ENCODE peak calls at places on chromosomes 13 and 19, in seven cellular contexts. R is heart right ventricle, U is tibial artery, X is ovary, W is HL-60, M is mucosa of descending colon, N is testis. F is an unnamed sample.
A peak's percentile ranks its signal among the peaks of the same experiment; 100 is the strongest.

GRCh38 chr13:73428706-73429105 is 369.9 kb downstream of the KLF5 start:
- DNase-seq in R (no peak), U (no peak), X (no peak), W (no peak), M (no peak), N (no peak), F (no peak)

GRCh38 chr19:19341026-19341425 is 20.4 kb downstream of the MAU2 start:
- DNase-seq in R (no peak), U (no peak), X (no peak), W (no peak), M (no peak), N (no peak), F (no peak)

GRCh38 chr19:41928754-41929535 is 696 bp upstream of the ERFL start:
- DNase-seq in R (no peak), U (no peak), X (no peak), W (peak; percentile 54), M (peak; percentile 53), N (no peak), F (no peak)

GRCh38 chr13:98576963-98577822 is at the start of gene STK24:
- DNase-seq in R (peak; percentile 81), U (peak; percentile 83), X (peak; percentile 81), W (peak; percentile 56), M (peak; percentile 77), N (peak; percentile 58), F (peak; percentile 74)

GRCh38 chr13:46896346-46897138 is at the start of gene HTR2A:
- DNase-seq in R (no peak), U (no peak), X (peak; percentile 28), W (peak; percentile 27), M (peak; percentile 5), N (peak; percentile 64), F (peak; percentile 48)

GRCh38 chr19:18450934-18451836 is 13.3 kb upstream of the ISYNA1 start:
- DNase-seq in R (peak; percentile 91), U (peak; percentile 92), X (peak; percentile 91), W (peak; percentile 79), M (peak; percentile 96), N (peak; percentile 93), F (peak; percentile 70)

GRCh38 chr13:77026255-77026782 is 640 bp downstream of the FBXL3 start:
- DNase-seq in R (peak; percentile 86), U (peak; percentile 94), X (peak; percentile 73), W (peak; percentile 80), M (peak; percentile 95), N (peak; percentile 91), F (peak; percentile 69)

GRCh38 chr19:52961981-52962380 is 700 bp downstream of the ZNF816 start:
- DNase-seq in R (no peak), U (no peak), X (no peak), W (no peak), M (no peak), N (no peak), F (peak; percentile 4)

GRCh38 chr13:33158830-33159229 is 126.7 kb downstream of the STARD13 start:
- DNase-seq in R (no peak), U (no peak), X (no peak), W (no peak), M (no peak), N (no peak), F (peak; percentile 17)

GRCh38 chr13:35768551-35768950 is 292.1 kb upstream of the MAB21L1 start:
- DNase-seq in R (no peak), U (no peak), X (no peak), W (no peak), M (no peak), N (no peak), F (peak; percentile 67)

GRCh38 chr19:41939861-41940442 is 11.7 kb upstream of the ERFL start:
- DNase-seq in R (no peak), U (no peak), X (no peak), W (no peak), M (peak; percentile 52), N (peak; percentile 21), F (no peak)

GRCh38 chr19:56671613-56671994 is at the start of gene ZNF835:
- DNase-seq in R (peak; percentile 99), U (peak; percentile 94), X (peak; percentile 97), W (peak; percentile 90), M (peak; percentile 89), N (peak; percentile 98), F (peak; percentile 61)

GRCh38 chr13:42110410-42111155 is 62.1 kb downstream of the DGKH start:
- DNase-seq in R (no peak), U (no peak), X (no peak), W (peak; percentile 63), M (peak; percentile 58), N (peak; percentile 24), F (peak; percentile 84)

GRCh38 chr13:50126378-50127016 is 111.3 kb downstream of the KCNRG start:
- DNase-seq in R (no peak), U (no peak), X (peak; percentile 28), W (no peak), M (peak; percentile 29), N (no peak), F (peak; percentile 41)

GRCh38 chr13:44335463-44335862 is 38.2 kb upstream of the SERP2 start:
- DNase-seq in R (no peak), U (no peak), X (no peak), W (no peak), M (no peak), N (no peak), F (no peak)

GRCh38 chr13:104314321-104314720 is 1248.1 kb upstream of the SLC10A2 start:
- DNase-seq in R (no peak), U (no peak), X (no peak), W (no peak), M (no peak), N (no peak), F (no peak)

GRCh38 chr13:27257233-27257568 is 5.8 kb downstream of the RPL21 start:
- DNase-seq in R (no peak), U (no peak), X (no peak), W (no peak), M (no peak), N (no peak), F (no peak)

DNA sequence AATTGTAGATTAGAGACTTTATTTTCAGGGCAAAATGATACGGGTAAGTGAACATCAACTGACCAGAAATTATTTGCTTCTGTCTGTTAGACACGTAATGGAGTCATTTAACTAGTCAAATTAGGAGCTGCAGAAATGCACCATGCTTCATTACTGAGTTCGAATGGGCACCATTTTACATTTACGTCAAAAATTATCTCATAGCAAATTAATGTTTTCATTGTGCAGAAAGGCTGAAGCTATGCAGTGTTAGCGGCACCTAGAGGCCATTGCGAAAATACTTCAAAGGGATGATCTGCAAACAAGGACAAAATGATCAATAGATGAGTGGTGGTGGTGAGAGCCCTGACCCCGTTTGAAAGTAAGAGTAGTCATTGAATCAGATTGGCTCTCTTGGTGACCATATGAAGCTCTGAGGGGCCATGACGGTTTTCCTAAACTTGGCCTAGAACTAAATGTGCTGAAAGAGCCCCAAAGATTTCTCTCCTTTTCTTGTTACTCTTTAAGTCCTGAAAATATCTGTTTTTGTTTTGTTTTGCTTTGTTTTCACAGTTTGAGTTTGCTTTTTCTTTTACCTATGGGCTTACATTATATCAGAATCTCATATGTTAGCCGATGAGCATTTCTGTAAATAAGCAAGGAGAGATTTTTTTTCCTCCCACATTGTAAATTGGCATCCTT is 277.9 kb downstream of the ZNF536 start:
- DNase-seq in R (no peak), U (no peak), X (no peak), W (peak; percentile 11), M (peak; percentile 38), N (peak; percentile 70), F (peak; percentile 58)
- TF ChIP-seq CTCF in R (peak; percentile 64), U (peak; percentile 31), X (peak; percentile 55), W (peak; percentile 72), M (peak; percentile 6), N (peak; percentile 54), F (peak; percentile 89)

DNA sequence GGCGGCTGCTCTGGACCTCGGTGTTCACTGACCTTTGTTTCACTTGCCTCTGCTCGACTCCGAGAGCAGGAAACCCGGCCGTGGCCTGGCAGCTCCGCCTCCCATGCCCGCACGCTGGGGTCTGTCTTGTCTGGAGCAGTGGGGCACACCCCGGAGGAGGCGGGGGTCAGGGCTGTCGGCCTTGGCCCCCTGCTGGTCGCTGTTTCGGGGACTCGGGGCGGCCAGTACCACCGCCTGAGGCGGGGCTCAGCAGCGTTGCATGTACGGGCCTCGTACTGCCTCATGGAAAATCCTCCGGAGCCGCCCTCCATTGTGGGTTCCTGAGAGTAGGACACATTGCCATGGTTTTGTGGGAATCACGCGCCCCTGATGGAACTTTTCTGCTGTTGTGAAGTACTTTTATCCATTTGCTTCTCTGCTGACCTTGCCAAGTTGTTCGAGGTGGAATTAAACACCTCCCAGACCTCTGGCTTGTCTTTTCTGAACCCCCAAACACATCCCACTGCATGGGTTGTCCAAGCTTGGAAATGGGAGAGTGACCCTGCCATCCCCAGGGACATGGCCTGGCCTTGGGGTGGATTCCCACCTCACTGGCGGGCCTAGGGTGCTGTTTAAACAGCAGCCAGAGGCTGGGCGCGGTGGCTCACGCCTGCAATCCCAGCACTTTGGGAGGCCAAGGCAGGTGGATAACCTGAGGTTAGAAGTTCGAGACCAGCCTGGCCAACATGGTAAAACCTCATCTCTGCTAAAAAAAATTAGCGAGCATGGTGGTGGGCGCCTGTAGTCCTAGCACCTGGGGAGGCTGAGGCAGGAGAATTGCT is 5.5 kb upstream of the NDUFS7 start:
- DNase-seq in R (peak; percentile 20), U (no peak), X (no peak), W (no peak), M (no peak), N (no peak), F (no peak)
- H3K4me3 ChIP-seq in R (no peak overlapping the region), U (no peak overlapping the region), X (no peak overlapping the region), W (no peak overlapping the region), M (no peak overlapping the region), N (no peak overlapping the region), F (no peak overlapping the region)

GRCh38 chr13:60396008-60396782 is 825 bp upstream of the TDRD3 start:
- DNase-seq in R (peak; percentile 92), U (peak; percentile 95), X (peak; percentile 84), W (peak; percentile 97), M (peak; percentile 92), N (peak; percentile 92), F (peak; percentile 89)
- TF ChIP-seq CTCF in R (no peak), U (no peak), X (no peak), W (no peak), M (no peak), N (no peak), F (no peak)

GRCh38 chr13:101450749-101451130 is 1.7 kb upstream of the ITGBL1 start:
- DNase-seq in R (no peak), U (no peak), X (no peak), W (no peak), M (no peak), N (no peak), F (no peak)

GRCh38 chr13:101453784-101454201 is 1.3 kb downstream of the ITGBL1 start:
- DNase-seq in R (peak; percentile 14), U (peak; percentile 71), X (no peak), W (no peak), M (peak; percentile 18), N (peak; percentile 20), F (no peak)

GRCh38 chr13:101449971-101450748 is 2.3 kb upstream of the ITGBL1 start:
- DNase-seq in R (no peak), U (no peak), X (no peak), W (no peak), M (no peak), N (no peak), F (peak; percentile 95)

GRCh38 chr13:101452519-101453485 is at the start of gene ITGBL1:
- DNase-seq in R (peak; percentile 27), U (peak; percentile 76), X (no peak), W (no peak), M (no peak), N (no peak), F (peak; percentile 68)

DNA sequence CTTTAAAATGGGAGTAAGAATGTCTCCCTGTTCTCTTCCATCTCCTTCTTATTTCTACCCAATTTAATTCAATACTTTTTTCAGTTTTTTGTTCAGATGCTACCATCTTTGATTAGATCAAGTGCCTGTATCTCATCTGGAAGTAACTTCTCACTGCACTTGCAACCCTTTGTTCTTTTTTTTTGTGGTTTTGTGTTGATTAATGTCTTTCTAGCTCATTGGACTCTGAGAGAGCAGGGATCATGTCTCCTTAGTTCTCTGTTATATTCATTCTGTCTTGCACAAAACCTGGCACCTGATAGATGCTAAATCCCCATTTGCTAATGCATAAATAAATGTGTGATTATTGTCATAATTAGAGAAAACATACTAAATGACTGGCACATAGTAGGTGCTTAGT is 834 bp upstream of the ITGBL1 start:
- DNase-seq in R (no peak), U (no peak), X (no peak), W (no peak), M (no peak), N (no peak), F (peak; percentile 56)
- H3K4me3 ChIP-seq in R (no peak overlapping the region), U (peak overlapping the region; percentile 67), X (no peak overlapping the region), W (no peak overlapping the region), M (no peak overlapping the region), N (no peak overlapping the region), F (no peak overlapping the region)